ENCODE peak calls at places on chromosome 9, in five cellular contexts. D, V, S, W and Y are unnamed samples.

GRCh38 chr9:133889498-133890301 is 102.4 kb downstream of the VAV2 start:
- DNase-seq in S (no peak), W (no peak), V (peak; percentile 20), D (peak; percentile 28), Y (no peak)

GRCh38 chr9:127968046-127968445 is 12.7 kb downstream of the EEIG1 start:
- DNase-seq in D (peak; percentile 82), S (no peak), V (peak; percentile 77), W (no peak), Y (no peak)

GRCh38 chr9:83466877-83467276 is 71.3 kb downstream of the FRMD3 start:
- DNase-seq in S (no peak), V (no peak), W (no peak), D (no peak), Y (no peak)

GRCh38 chr9:72839140-72839539 is 113.7 kb downstream of the ALDH1A1 start:
- DNase-seq in W (no peak), D (peak; percentile 80), V (no peak), S (no peak), Y (no peak)

GRCh38 chr9:35681341-35682002 is 7.7 kb downstream of the CA9 start:
- DNase-seq in V (peak; percentile 51), D (no peak), W (no peak), S (no peak), Y (no peak)

GRCh38 chr9:128735373-128735772 is 11.4 kb upstream of the ZDHHC12 start:
- DNase-seq in S (no peak), W (no peak), V (no peak), D (no peak), Y (no peak)

GRCh38 chr9:132699926-132700325 is 29.7 kb downstream of the GTF3C4 start:
- DNase-seq in S (no peak), W (no peak), V (peak; percentile 44), D (no peak), Y (no peak)

GRCh38 chr9:99046068-99046467 is 58.8 kb upstream of the TGFBR1 start:
- DNase-seq in W (peak; percentile 38), D (no peak), S (no peak), V (no peak), Y (no peak)

GRCh38 chr9:89579741-89580395 is 24.9 kb upstream of the GADD45G start:
- DNase-seq in D (no peak), V (no peak), W (no peak), S (no peak), Y (no peak)

GRCh38 chr9:38146844-38147243 is 77.8 kb upstream of the SHB start:
- DNase-seq in V (no peak), W (no peak), S (no peak), D (no peak), Y (no peak)

GRCh38 chr9:134399435-134400056 is 73.3 kb downstream of the RXRA start:
- DNase-seq in S (no peak), W (peak; percentile 45), D (peak; percentile 76), V (peak; percentile 41), Y (peak; percentile 43)

GRCh38 chr9:131762356-131762932 is 22.6 kb upstream of the RAPGEF1 start:
- DNase-seq in W (peak; percentile 77), V (peak; percentile 29), S (no peak), D (peak; percentile 66), Y (peak; percentile 91)

DNA sequence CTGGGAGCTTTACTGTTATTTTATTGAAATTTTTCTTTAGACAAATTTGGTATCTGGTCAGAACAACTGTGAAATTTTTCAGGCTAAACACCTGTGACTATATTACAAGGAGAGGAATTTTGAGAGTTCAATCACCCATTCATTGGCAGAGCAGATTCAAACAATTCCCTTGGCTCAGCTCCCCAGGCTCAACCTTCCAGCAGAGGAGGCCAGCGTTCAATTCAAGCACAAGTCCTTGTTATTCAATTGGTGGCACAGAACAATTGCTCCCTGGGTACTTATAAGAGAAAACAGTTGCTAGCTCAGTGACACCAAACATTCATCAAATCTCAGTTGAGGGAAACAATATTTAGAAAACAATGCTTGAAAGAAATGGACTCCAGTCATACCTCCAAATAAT is 83.3 kb downstream of the SUSD1 start:
- DNase-seq in W (no peak), V (peak; percentile 36), S (no peak), D (peak; percentile 37), Y (no peak)
- TF ChIP-seq BHLHE40 in W (no peak), V (no peak), S (no peak), D (no peak), Y (no peak)

GRCh38 chr9:104923289-104923688 is 4.7 kb downstream of the ABCA1 start:
- DNase-seq in V (peak; percentile 92), D (no peak), S (no peak), W (no peak), Y (no peak)
- TF ChIP-seq BHLHE40 in V (no peak), D (no peak), S (no peak), W (no peak), Y (no peak)

GRCh38 chr9:114719290-114719689 is 37.3 kb upstream of the TEX48 start:
- DNase-seq in D (no peak), S (no peak), W (no peak), V (no peak), Y (no peak)

GRCh38 chr9:114718801-114719221 is 36.8 kb upstream of the TEX48 start:
- DNase-seq in S (no peak), V (no peak), D (peak; percentile 22), W (peak; percentile 36), Y (no peak)

GRCh38 chr9:114722363-114722695 is 40.3 kb upstream of the TEX48 start:
- DNase-seq in S (no peak), V (peak; percentile 31), W (no peak), D (no peak), Y (no peak)

GRCh38 chr9:114721491-114722362 is 39.7 kb upstream of the TEX48 start:
- DNase-seq in V (peak; percentile 44), W (no peak), D (peak; percentile 48), S (no peak), Y (no peak)

GRCh38 chr9:114720296-114720695 is 38.3 kb upstream of the TEX48 start:
- DNase-seq in D (no peak), W (no peak), V (peak; percentile 18), S (no peak), Y (no peak)
- TF ChIP-seq BHLHE40 in D (no peak), W (no peak), V (no peak), S (no peak), Y (no peak)

GRCh38 chr9:74521009-74521408 is 23.9 kb downstream of the RORB start:
- DNase-seq in D (no peak), W (no peak), S (no peak), V (no peak), Y (no peak)
- TF ChIP-seq BHLHE40 in D (no peak), W (no peak), S (no peak), V (no peak), Y (no peak)